ENCODE peak calls at places on chromosomes 2 and 18, in ten cellular contexts. P is body of pancreas, U is Peyer's patch, I is esophagus squamous epithelium, W is spleen, F is tibial nerve, N is H9, K is endodermal cell, S is upper lobe of left lung, Q is left ventricle myocardium inferior. M is an unnamed sample.

GRCh38 chr2:125167820-125168219 is 1142.7 kb downstream of the CNTNAP5 start:
- DNase-seq in U (no peak), W (no peak), P (no peak), Q (no peak), I (no peak), S (no peak), N (no peak), K (no peak), F (no peak), M (no peak)

GRCh38 chr18:25164211-25164836 is 187.6 kb downstream of the ZNF521 start:
- DNase-seq in F (no peak), Q (no peak), S (no peak), W (no peak), U (no peak), K (no peak), P (no peak), N (no peak), I (no peak), M (no peak)

GRCh38 chr2:240459401-240460242 is 24.2 kb downstream of the GPC1 start:
- DNase-seq in P (peak; percentile 19), S (no peak), N (no peak), I (no peak), Q (peak; percentile 13), W (peak; percentile 72), K (peak; percentile 48), F (no peak), U (no peak), M (no peak)

GRCh38 chr18:13159579-13159978 is 59.0 kb upstream of the LDLRAD4 start:
- DNase-seq in W (no peak), U (no peak), S (no peak), Q (no peak), I (no peak), F (peak; percentile 73), N (peak; percentile 48), K (peak; percentile 66), P (no peak), M (no peak)

GRCh38 chr2:9465170-9465569 is 9.2 kb upstream of the IAH1 start:
- DNase-seq in W (no peak), I (no peak), U (no peak), Q (no peak), P (no peak), N (no peak), K (no peak), S (no peak), F (no peak), M (no peak)

GRCh38 chr2:62642429-62643099 is 62.9 kb upstream of the EHBP1 start:
- DNase-seq in W (no peak), N (no peak), F (no peak), U (no peak), K (no peak), Q (no peak), S (no peak), I (no peak), P (no peak), M (no peak)

GRCh38 chr2:178266445-178266844 is 72.1 kb downstream of the OSBPL6 start:
- DNase-seq in U (no peak), P (no peak), I (no peak), N (no peak), W (no peak), K (no peak), F (no peak), Q (no peak), S (no peak), M (no peak)

GRCh38 chr2:128781888-128782385 is 463.3 kb upstream of the HS6ST1 start:
- DNase-seq in K (no peak), N (peak; percentile 19), Q (no peak), S (peak; percentile 17), I (no peak), F (no peak), W (peak; percentile 47), P (no peak), U (peak; percentile 40), M (no peak)

GRCh38 chr2:127577973-127578372 is 42.5 kb downstream of the MYO7B start:
- DNase-seq in N (no peak), P (no peak), S (no peak), I (no peak), U (peak; percentile 63), F (no peak), W (peak; percentile 85), Q (no peak), K (peak; percentile 31), M (no peak)

GRCh38 chr2:31996571-31997150 is 14.1 kb downstream of the MEMO1 start:
- DNase-seq in W (no peak), S (no peak), P (no peak), K (no peak), I (no peak), Q (no peak), F (no peak), N (no peak), U (no peak), M (no peak)

GRCh38 chr18:37714621-37715020 is 149.0 kb upstream of the CELF4 start:
- DNase-seq in N (no peak), Q (no peak), I (no peak), S (no peak), K (no peak), F (no peak), W (no peak), P (no peak), U (no peak), M (no peak)

GRCh38 chr2:51068237-51068636 is 36.3 kb upstream of the NRXN1 start:
- DNase-seq in F (no peak), U (no peak), K (no peak), W (no peak), N (no peak), S (no peak), I (no peak), P (no peak), Q (no peak), M (no peak)

GRCh38 chr2:486381-486780 is 190.8 kb downstream of the TMEM18 start:
- DNase-seq in Q (no peak), K (no peak), N (no peak), U (no peak), F (no peak), W (peak; percentile 61), P (no peak), S (no peak), I (no peak), M (no peak)

GRCh38 chr18:47262397-47263196 is 11.1 kb upstream of the SKOR2 start:
- DNase-seq in W (no peak), I (no peak), P (no peak), S (no peak), N (peak; percentile 33), K (peak; percentile 51), Q (no peak), U (no peak), F (no peak), M (no peak)

GRCh38 chr18:65091737-65092329 is 659.0 kb upstream of the CDH7 start:
- DNase-seq in I (no peak), Q (no peak), F (no peak), N (peak; percentile 31), W (no peak), P (peak; percentile 11), S (no peak), K (peak; percentile 52), U (no peak), M (no peak)

GRCh38 chr2:205284323-205284722 is 398.0 kb upstream of the NRP2 start:
- DNase-seq in N (no peak), F (no peak), S (no peak), K (no peak), W (no peak), U (no peak), Q (no peak), P (no peak), I (no peak), M (no peak)

GRCh38 chr2:231524477-231525247 is 5.6 kb downstream of the NMUR1 start:
- DNase-seq in Q (no peak), N (no peak), K (no peak), S (no peak), U (no peak), P (no peak), F (no peak), I (no peak), W (no peak), M (no peak)

GRCh38 chr18:50272593-50272992 is 6.3 kb upstream of the CFAP53 start:
- DNase-seq in Q (no peak), U (no peak), S (no peak), F (no peak), P (no peak), I (no peak), N (no peak), W (no peak), K (no peak), M (no peak)

GRCh38 chr2:174024524-174025270 is 59.5 kb upstream of the SP3 start:
- DNase-seq in W (no peak), Q (peak; percentile 91), K (no peak), P (peak; percentile 52), U (peak; percentile 77), N (no peak), S (peak; percentile 49), F (peak; percentile 87), I (no peak), M (no peak)

DNA sequence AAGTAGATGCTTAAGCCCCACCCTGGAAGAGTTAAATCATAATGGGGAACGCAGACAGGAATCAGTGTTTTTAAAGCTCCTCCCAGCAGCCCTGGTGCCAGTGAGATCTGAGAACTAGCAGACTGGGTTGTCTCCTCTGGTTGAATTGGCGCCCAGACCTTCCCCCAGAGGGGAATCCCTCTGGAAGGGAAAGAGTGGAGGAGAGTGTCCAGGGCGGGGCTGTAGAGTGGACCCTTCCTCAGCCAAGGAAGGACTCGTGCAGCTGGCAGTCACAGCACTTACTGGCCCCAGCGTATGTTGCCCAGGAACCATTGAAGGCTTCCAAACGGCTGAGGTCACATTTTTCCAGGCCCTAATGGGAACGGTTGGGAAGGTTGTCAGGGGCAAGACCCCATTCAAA is 62.5 kb downstream of the TGOLN2 start:
- DNase-seq in S (no peak), W (no peak), K (no peak), U (no peak), P (no peak), I (no peak), Q (peak; percentile 76), F (no peak), N (no peak), M (no peak)
- H3K27ac ChIP-seq in S (no peak overlapping the region), W (no peak overlapping the region), K (no peak overlapping the region), U (no peak overlapping the region), P (no peak overlapping the region), I (no peak overlapping the region), Q (peak overlapping the region; percentile 76), F (no peak overlapping the region), N (no peak overlapping the region), M (no peak overlapping the region)

GRCh38 chr18:26971327-26971918 is 105.9 kb upstream of the AQP4 start:
- DNase-seq in P (no peak), K (no peak), Q (no peak), I (no peak), N (peak; percentile 38), U (no peak), S (no peak), W (no peak), F (no peak), M (no peak)
- H3K9me3 ChIP-seq in P (no peaks in the 10 kb centered on the region), K (no peaks in the 10 kb centered on the region), Q (no peaks in the 10 kb centered on the region), I (no peaks in the 10 kb centered on the region), N (no peaks in the 10 kb centered on the region), U (no peaks in the 10 kb centered on the region), S (no peaks in the 10 kb centered on the region), W (no peaks in the 10 kb centered on the region), F (no peaks in the 10 kb centered on the region), M (no peaks in the 10 kb centered on the region)

GRCh38 chr2:22124003-22124402 is 1000.2 kb downstream of the TDRD15 start:
- DNase-seq in F (no peak), Q (no peak), N (no peak), S (no peak), W (no peak), I (no peak), P (no peak), K (peak; percentile 43), U (no peak), M (no peak)
- TF ChIP-seq CTCF in F (no peak), Q (no peak), N (peak; percentile 58), S (no peak), W (no peak), I (no peak), P (no peak), K (peak; percentile 72), U (no peak), M (no peak)

GRCh38 chr2:43539436-43539835 is 56.4 kb downstream of the THADA start:
- DNase-seq in K (no peak), W (no peak), Q (no peak), S (no peak), I (no peak), N (no peak), P (no peak), U (no peak), F (no peak), M (no peak)
- H3K27ac ChIP-seq in K (no peak overlapping the region), W (peak overlapping the region; percentile 74), Q (peak overlapping the region; percentile 72), S (peak overlapping the region; percentile 50), I (peak overlapping the region; percentile 74), N (no peak overlapping the region), P (no peak overlapping the region), U (peak overlapping the region; percentile 59), F (peak overlapping the region; percentile 81), M (no peak overlapping the region)

M was measured in CD4-positive, alpha-beta T cell.